ENCODE peak calls at places on chromosomes 13 and 19, in eight cellular contexts. L is head of caudate nucleus, V is tibial artery, N is cardiac muscle cell, F is T-helper 2 cell, T is T-cell, D is progenitor cell of endocrine pancreas, W is amniotic stem cell. G is an unnamed sample.

GRCh38 chr19:35013047-35013819 is 13.1 kb downstream of the GRAMD1A start:
- DNase-seq in D (peak; percentile 65), L (peak; percentile 67), N (peak; percentile 76), F (peak; percentile 73), W (no peak), V (peak; percentile 80), T (peak; percentile 74), G (peak; percentile 33)

GRCh38 chr13:97853550-97853949 is 99.9 kb upstream of the IPO5 start:
- DNase-seq in V (no peak), N (no peak), W (peak; percentile 40), D (no peak), F (no peak), L (no peak), T (no peak), G (no peak)

GRCh38 chr13:62643007-62643483 is 1227.4 kb upstream of the PCDH20 start:
- DNase-seq in V (no peak), W (no peak), N (no peak), F (no peak), T (no peak), D (no peak), L (peak; percentile 64), G (no peak)

GRCh38 chr19:13597625-13598024 is 91.3 kb upstream of the CACNA1A start:
- DNase-seq in V (no peak), F (peak; percentile 21), D (peak; percentile 22), W (peak; percentile 30), L (peak; percentile 65), N (peak; percentile 68), T (peak; percentile 6), G (peak; percentile 49)

GRCh38 chr13:98785968-98786367 is 33.5 kb upstream of the SLC15A1 start:
- DNase-seq in T (no peak), D (no peak), N (no peak), F (no peak), V (no peak), L (no peak), W (no peak), G (no peak)

GRCh38 chr19:2500157-2500556 is 24.2 kb downstream of the GADD45B start:
- DNase-seq in N (no peak), F (no peak), T (no peak), L (no peak), D (no peak), W (no peak), V (no peak), G (no peak)

GRCh38 chr13:52738719-52739467 is 727 bp downstream of the CNMD start:
- DNase-seq in T (no peak), D (peak; percentile 63), L (peak; percentile 74), N (peak; percentile 67), F (no peak), V (no peak), W (no peak), G (no peak)

GRCh38 chr13:44734204-44734707 is 158.1 kb upstream of the TSC22D1 start:
- DNase-seq in V (no peak), W (peak; percentile 19), F (no peak), N (no peak), D (no peak), T (no peak), L (no peak), G (no peak)

GRCh38 chr13:98032168-98032567 is 78.7 kb downstream of the IPO5 start:
- DNase-seq in L (no peak), D (no peak), F (no peak), N (no peak), W (no peak), T (no peak), V (no peak), G (no peak)

GRCh38 chr13:59865398-59865797 is 298.3 kb downstream of the DIAPH3 start:
- DNase-seq in D (no peak), N (no peak), F (no peak), W (no peak), L (no peak), V (no peak), T (no peak), G (no peak)

GRCh38 chr19:56105090-56105701 is 15.9 kb downstream of the ZNF787 start:
- DNase-seq in V (peak; percentile 93), D (peak; percentile 51), F (peak; percentile 27), W (no peak), L (peak; percentile 79), N (peak; percentile 78), T (peak; percentile 34), G (no peak)

GRCh38 chr19:52648336-52648990 is 10.3 kb upstream of the ZNF83 start:
- DNase-seq in W (peak; percentile 13), V (no peak), L (no peak), T (no peak), F (no peak), D (no peak), N (no peak), G (no peak)

GRCh38 chr13:69946443-69946955 is 161.1 kb upstream of the ATXN8OS start:
- DNase-seq in N (no peak), D (no peak), W (no peak), F (no peak), L (no peak), V (no peak), T (no peak), G (no peak)

GRCh38 chr19:15330801-15331418 is 1.4 kb downstream of the BRD4 start:
- DNase-seq in D (no peak), N (peak; percentile 19), T (no peak), W (peak; percentile 77), V (no peak), F (no peak), L (no peak), G (no peak)

GRCh38 chr19:33189453-33189852 is 4.7 kb upstream of the LRP3 start:
- DNase-seq in D (no peak), F (no peak), L (no peak), N (no peak), W (no peak), V (no peak), T (no peak), G (no peak)

GRCh38 chr19:55156202-55157063 is 1.1 kb downstream of the TNNI3 start:
- DNase-seq in F (peak; percentile 42), T (no peak), D (peak; percentile 71), L (no peak), N (peak; percentile 87), V (no peak), W (no peak), G (no peak)

GRCh38 chr19:2167896-2168618 is 4.3 kb downstream of the DOT1L start:
- DNase-seq in L (peak; percentile 44), F (no peak), T (peak; percentile 26), V (peak; percentile 86), D (no peak), N (peak; percentile 61), W (no peak), G (no peak)

GRCh38 chr19:35397064-35397463 is 26.2 kb downstream of the GPR42 start:
- DNase-seq in D (no peak), W (no peak), V (no peak), N (no peak), F (no peak), L (no peak), T (no peak), G (no peak)

GRCh38 chr13:46721054-46721453 is 75.9 kb downstream of the ESD start:
- DNase-seq in N (peak; percentile 67), V (no peak), D (no peak), L (peak; percentile 73), F (peak; percentile 9), W (peak; percentile 22), T (peak; percentile 22), G (no peak)

GRCh38 chr19:6030214-6030507 is 52.2 kb upstream of the RANBP3 start:
- DNase-seq in D (no peak), F (no peak), N (no peak), V (no peak), W (no peak), L (no peak), T (no peak), G (no peak)

GRCh38 chr19:48271531-48272151 is 1.8 kb downstream of the ZNF114 start:
- DNase-seq in N (peak; percentile 61), V (no peak), W (no peak), L (peak; percentile 24), D (peak; percentile 29), T (no peak), F (no peak), G (peak; percentile 39)

GRCh38 chr13:114109646-114110045 is 22.8 kb downstream of the RASA3 start:
- DNase-seq in F (peak; percentile 28), N (no peak), V (peak; percentile 69), W (no peak), L (peak; percentile 69), D (no peak), T (no peak), G (no peak)

GRCh38 chr13:74090397-74090796 is 43.8 kb downstream of the KLF12 start:
- DNase-seq in F (no peak), V (no peak), N (no peak), L (no peak), W (no peak), D (no peak), T (no peak), G (no peak)

GRCh38 chr13:80881495-80882482 is 540.9 kb upstream of the SPRY2 start:
- DNase-seq in F (no peak), D (no peak), V (no peak), N (no peak), T (no peak), W (no peak), L (no peak), G (no peak)

GRCh38 chr13:66195238-66195637 is 1034.9 kb downstream of the PCDH9 start:
- DNase-seq in W (no peak), V (no peak), T (no peak), N (no peak), F (no peak), L (no peak), D (no peak), G (no peak)

GRCh38 chr19:704447-704741 is 4.3 kb upstream of the PALM start:
- DNase-seq in V (no peak), T (no peak), D (no peak), N (no peak), W (no peak), F (no peak), L (no peak), G (no peak)

GRCh38 chr13:101572456-101572855 is 120.0 kb downstream of the ITGBL1 start:
- DNase-seq in D (no peak), T (no peak), L (no peak), F (no peak), N (no peak), W (no peak), V (no peak), G (no peak)

G was measured in NT2/D1.